ENCODE peak calls at places on chromosomes 5 and 9, in ten cellular contexts. L is A549, W is lower leg skin, K is psoas muscle, R is PC-9, M is HCT116, Q is GM23338, E is prostate gland, O is GM23248, N is dorsolateral prefrontal cortex. C is an unnamed sample.

GRCh38 chr9:2260401-2261306 is 245.5 kb downstream of the SMARCA2 start:
- DNase-seq in M (peak), E (no peak), R (peak), N (no peak), Q (no peak), K (no peak), W (no peak), L (peak), O (peak), C (peak)

GRCh38 chr9:82600536-82601271 is 462.2 kb downstream of the RASEF start:
- DNase-seq in M (no peak), L (no peak), W (no peak), R (no peak), N (no peak), E (no peak), O (no peak), K (no peak), Q (no peak), C (no peak)

GRCh38 chr5:1420211-1421195 is 24.7 kb downstream of the SLC6A3 start:
- DNase-seq in E (no peak), M (no peak), W (no peak), Q (no peak), L (no peak), O (peak), N (no peak), R (no peak), K (peak), C (peak)

GRCh38 chr9:69932901-69933300 is 110.7 kb upstream of the MAMDC2 start:
- DNase-seq in O (peak), N (no peak), W (no peak), M (peak), R (no peak), K (no peak), Q (peak), L (peak), E (no peak), C (peak)

GRCh38 chr5:2557435-2557834 is 194.0 kb downstream of the IRX2 start:
- DNase-seq in Q (no peak), N (no peak), W (no peak), O (no peak), E (no peak), K (no peak), R (no peak), M (no peak), L (no peak), C (no peak)

GRCh38 chr5:14109041-14109747 is 33.9 kb upstream of the TRIO start:
- DNase-seq in K (peak), W (peak), E (no peak), L (no peak), M (no peak), N (no peak), O (peak), Q (no peak), R (no peak), C (peak)

GRCh38 chr5:80189201-80189600 is 66.6 kb downstream of the SERINC5 start:
- DNase-seq in O (no peak), N (no peak), K (no peak), R (no peak), E (no peak), M (no peak), W (no peak), L (no peak), Q (peak), C (no peak)

GRCh38 chr5:492314-492893 is 31.8 kb downstream of the SLC9A3 start:
- DNase-seq in W (no peak), N (no peak), M (no peak), R (no peak), L (no peak), E (no peak), Q (no peak), O (no peak), K (no peak), C (no peak)

GRCh38 chr5:132074091-132074771 is 642 bp downstream of the CSF2 start:
- DNase-seq in L (no peak), W (no peak), E (no peak), Q (no peak), O (no peak), N (no peak), R (no peak), K (no peak), M (no peak), C (no peak)

GRCh38 chr9:124079176-124079925 is 67.8 kb downstream of the LHX2 start:
- DNase-seq in Q (peak), W (no peak), E (no peak), L (no peak), R (peak), N (peak), K (peak), O (peak), M (no peak), C (peak)

GRCh38 chr9:105979359-105979758 is 285.0 kb downstream of the TMEM38B start:
- DNase-seq in R (no peak), K (no peak), E (no peak), Q (no peak), M (no peak), N (no peak), L (no peak), O (no peak), W (no peak), C (no peak)

GRCh38 chr5:134510970-134511795 is 14.3 kb upstream of the JADE2 start:
- DNase-seq in O (peak), M (no peak), K (no peak), N (no peak), L (no peak), W (no peak), R (peak), Q (peak), E (no peak), C (peak)

GRCh38 chr5:111961867-111962266 is 204.9 kb upstream of the NREP start:
- DNase-seq in K (no peak), E (no peak), O (peak), W (no peak), R (no peak), N (no peak), Q (no peak), L (no peak), M (no peak), C (peak)

GRCh38 chr5:76469656-76470290 is 66.7 kb downstream of the IQGAP2 start:
- DNase-seq in R (no peak), O (no peak), N (no peak), K (no peak), E (no peak), L (no peak), W (no peak), Q (no peak), M (no peak), C (no peak)

GRCh38 chr5:113574417-113574816 is 60.9 kb downstream of the YTHDC2 start:
- DNase-seq in W (no peak), N (no peak), M (no peak), Q (no peak), L (no peak), R (no peak), K (no peak), O (peak), E (no peak), C (peak)

GRCh38 chr5:21806943-21807342 is 1046.2 kb downstream of the CDH12 start:
- DNase-seq in K (no peak), M (no peak), Q (no peak), W (no peak), E (no peak), L (no peak), N (no peak), R (no peak), O (peak), C (peak)

GRCh38 chr5:75616961-75617660 is 5.9 kb downstream of the ANKDD1B start:
- DNase-seq in R (no peak), W (no peak), L (no peak), K (no peak), O (no peak), N (no peak), E (peak), M (no peak), Q (no peak), C (peak)

GRCh38 chr5:62149894-62150293 is 156.1 kb upstream of the KIF2A start:
- DNase-seq in R (no peak), W (no peak), M (no peak), O (no peak), L (no peak), E (no peak), N (no peak), K (no peak), Q (no peak), C (no peak)

GRCh38 chr9:133375116-133375723 is 640 bp downstream of the SURF4 start:
- DNase-seq in E (peak), M (no peak), L (peak), Q (peak), K (no peak), O (peak), R (peak), W (no peak), N (no peak), C (peak)

GRCh38 chr5:127203818-127204217 is 86.8 kb upstream of the MEGF10 start:
- DNase-seq in R (peak), M (peak), Q (no peak), W (no peak), N (no peak), E (no peak), K (no peak), O (peak), L (no peak), C (peak)

GRCh38 chr5:93349613-93350012 is 231.4 kb downstream of the NR2F1-AS1 start:
- DNase-seq in E (no peak), Q (no peak), M (no peak), W (no peak), R (peak), L (no peak), N (no peak), K (no peak), O (peak), C (peak)

GRCh38 chr5:61280766-61281427 is 51.2 kb upstream of the ZSWIM6 start:
- DNase-seq in N (no peak), Q (no peak), R (no peak), M (no peak), O (no peak), L (no peak), W (no peak), K (no peak), E (peak), C (peak)

GRCh38 chr5:134555223-134555790 is 29.8 kb downstream of the JADE2 start:
- DNase-seq in Q (no peak), K (no peak), N (no peak), M (no peak), E (no peak), L (no peak), R (no peak), O (peak), W (no peak), C (no peak)

GRCh38 chr5:125269926-125270325 is 523.5 kb upstream of the ZNF608 start:
- DNase-seq in E (no peak), Q (no peak), O (no peak), N (no peak), W (no peak), L (no peak), R (peak), K (no peak), M (no peak), C (no peak)

GRCh38 chr9:18806277-18806676 is 226.7 kb downstream of the SAXO1 start:
- DNase-seq in O (no peak), L (no peak), N (no peak), W (no peak), M (no peak), Q (no peak), K (no peak), E (no peak), R (no peak), C (no peak)

GRCh38 chr9:12790026-12790425 is 15.2 kb downstream of the LURAP1L start:
- DNase-seq in W (no peak), M (no peak), K (no peak), L (no peak), Q (no peak), O (peak), E (no peak), R (no peak), N (no peak), C (no peak)

GRCh38 chr5:83927140-83927733 is 206.6 kb upstream of the HAPLN1 start:
- DNase-seq in L (peak), R (no peak), O (peak), E (peak), W (peak), Q (peak), M (peak), K (peak), N (peak), C (peak)

GRCh38 chr9:25964239-25964638 is 286.0 kb upstream of the TUSC1 start:
- DNase-seq in L (peak), W (no peak), O (peak), K (no peak), M (peak), R (peak), N (no peak), E (peak), Q (peak), C (peak)

GRCh38 chr5:123719004-123719403 is 207.0 kb downstream of the CSNK1G3 start:
- DNase-seq in E (no peak), R (no peak), K (no peak), O (peak), W (no peak), M (no peak), L (no peak), Q (peak), N (no peak), C (peak)

GRCh38 chr5:40021007-40021406 is 596.2 kb upstream of the DAB2 start:
- DNase-seq in M (no peak), N (no peak), R (no peak), O (no peak), E (no peak), W (no peak), K (no peak), Q (no peak), L (no peak), C (peak)

GRCh38 chr5:124341066-124341943 is 405.1 kb downstream of the ZNF608 start:
- DNase-seq in M (no peak), K (no peak), L (no peak), W (peak), R (no peak), N (no peak), Q (no peak), O (no peak), E (no peak), C (peak)

GRCh38 chr5:157100140-157100679 is 8.6 kb downstream of the HAVCR2 start:
- DNase-seq in O (peak), M (no peak), Q (no peak), L (no peak), K (no peak), R (peak), N (no peak), W (no peak), E (no peak), C (peak)

GRCh38 chr9:76441551-76442322 is 17.2 kb upstream of the GCNT1 start:
- DNase-seq in W (no peak), O (peak), E (no peak), Q (no peak), K (no peak), N (no peak), R (peak), L (no peak), M (no peak), C (peak)

GRCh38 chr5:34511915-34512314 is 144.2 kb upstream of the RAI14 start:
- DNase-seq in W (no peak), O (no peak), E (peak), N (no peak), R (no peak), L (no peak), Q (no peak), K (no peak), M (no peak), C (peak)

GRCh38 chr9:137046094-137046787 is at the start of gene NPDC1:
- DNase-seq in W (no peak), M (peak), O (peak), R (peak), L (peak), K (peak), N (peak), Q (peak), E (peak), C (peak)

GRCh38 chr5:167819406-167819805 is 472.0 kb upstream of the WWC1 start:
- DNase-seq in L (no peak), R (no peak), M (no peak), E (no peak), O (no peak), K (no peak), W (no peak), N (no peak), Q (no peak), C (no peak)

GRCh38 chr9:129584136-129584535 is 36.8 kb downstream of the C9orf50 start:
- DNase-seq in K (peak), R (peak), W (peak), Q (peak), E (peak), O (peak), N (peak), M (peak), L (peak), C (peak)

GRCh38 chr9:136255166-136255538 is 9.5 kb upstream of the QSOX2 start:
- DNase-seq in O (peak), E (no peak), K (peak), Q (no peak), M (no peak), L (no peak), N (no peak), R (no peak), W (no peak), C (peak)

GRCh38 chr9:4259489-4259888 is 40.4 kb downstream of the GLIS3 start:
- DNase-seq in L (no peak), M (no peak), O (no peak), W (no peak), N (no peak), E (no peak), K (no peak), Q (no peak), R (no peak), C (no peak)

GRCh38 chr5:72847989-72848473 is 31.6 kb downstream of the TNPO1 start:
- DNase-seq in K (peak), E (peak), M (peak), O (peak), W (peak), Q (peak), L (peak), N (peak), R (peak), C (peak)

GRCh38 chr5:72852356-72852755 is 35.9 kb downstream of the TNPO1 start:
- DNase-seq in R (no peak), M (no peak), W (no peak), N (no peak), K (no peak), L (no peak), Q (no peak), O (no peak), E (no peak), C (no peak)

GRCh38 chr5:72849546-72849945 is 33.1 kb downstream of the TNPO1 start:
- DNase-seq in N (no peak), Q (no peak), O (peak), K (no peak), M (no peak), W (no peak), R (no peak), L (no peak), E (no peak), C (no peak)

GRCh38 chr5:72848474-72849428 is 32.3 kb downstream of the TNPO1 start:
- DNase-seq in M (no peak), E (peak), R (no peak), W (peak), K (peak), N (peak), Q (peak), L (peak), O (peak), C (peak)

GRCh38 chr5:72850113-72850512 is 33.7 kb downstream of the TNPO1 start:
- DNase-seq in L (no peak), O (no peak), Q (no peak), M (no peak), K (no peak), R (no peak), N (no peak), W (no peak), E (no peak), C (no peak)
- H3K4me3 ChIP-seq in L (peak), O (peak), Q (peak), M (no peak), K (peak), R (peak), N (peak), W (no peak), E (no peak), C (peak)

DNA sequence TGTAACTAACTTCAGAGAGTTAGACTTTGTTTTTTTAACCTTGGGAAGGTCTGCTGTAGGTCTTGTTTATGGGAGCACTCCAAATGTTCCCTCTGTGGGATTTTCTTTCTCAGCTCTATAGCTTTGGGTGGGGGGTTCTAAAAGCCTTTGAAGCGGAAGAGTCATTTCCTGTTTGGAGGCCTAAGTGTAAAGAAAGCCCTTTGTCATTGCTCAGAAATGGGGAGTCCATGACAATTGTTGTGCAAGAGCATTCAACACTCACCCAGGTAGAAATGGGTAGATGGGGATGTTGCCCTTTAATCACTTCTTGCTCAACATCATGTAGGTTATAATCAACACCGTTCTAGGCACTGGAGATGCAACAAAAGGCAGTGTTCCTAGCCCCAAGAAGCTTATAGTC is 30.3 kb upstream of the MAST4 start:
- DNase-seq in O (no peak), N (no peak), R (no peak), M (no peak), W (no peak), L (no peak), K (no peak), E (no peak), Q (peak), C (no peak)
- H3K4me3 ChIP-seq in O (no peak), N (no peak), R (no peak), M (no peak), W (no peak), L (no peak), K (no peak), E (no peak), Q (no peak), C (no peak)

GRCh38 chr5:104178066-104178465 is 615.5 kb upstream of the NUDT12 start:
- DNase-seq in W (no peak), K (no peak), M (no peak), N (no peak), E (no peak), O (no peak), L (no peak), Q (no peak), R (no peak), C (no peak)
- H3K4me3 ChIP-seq in W (no peak), K (no peak), M (no peak), N (no peak), E (no peak), O (no peak), L (no peak), Q (no peak), R (no peak), C (no peak)

GRCh38 chr5:72622152-72622760 is 115.0 kb upstream of the ZNF366 start:
- DNase-seq in L (no peak), N (no peak), O (no peak), Q (no peak), E (no peak), K (no peak), M (no peak), W (no peak), R (no peak), C (no peak)

GRCh38 chr5:72621576-72621975 is 114.4 kb upstream of the ZNF366 start:
- DNase-seq in K (no peak), M (no peak), O (peak), E (no peak), L (no peak), R (no peak), W (no peak), Q (no peak), N (no peak), C (no peak)

GRCh38 chr5:72618699-72619098 is 111.5 kb upstream of the ZNF366 start:
- DNase-seq in L (no peak), O (peak), E (no peak), R (no peak), N (no peak), W (no peak), Q (no peak), K (no peak), M (no peak), C (peak)

GRCh38 chr5:72619677-72620076 is 112.5 kb upstream of the ZNF366 start:
- DNase-seq in E (no peak), N (no peak), Q (no peak), K (no peak), M (no peak), L (no peak), O (no peak), R (no peak), W (no peak), C (no peak)

GRCh38 chr5:72619251-72619650 is 112.0 kb upstream of the ZNF366 start:
- DNase-seq in O (no peak), N (no peak), K (no peak), W (no peak), M (no peak), E (no peak), R (no peak), Q (peak), L (no peak), C (no peak)
- H3K4me3 ChIP-seq in O (no peak), N (no peak), K (no peak), W (no peak), M (no peak), E (no peak), R (no peak), Q (no peak), L (no peak), C (no peak)

GRCh38 chr5:15621094-15621493 is 121.1 kb downstream of the FBXL7 start:
- DNase-seq in L (no peak), R (no peak), K (no peak), Q (no peak), O (peak), W (no peak), N (no peak), E (no peak), M (no peak), C (no peak)
- H3K4me3 ChIP-seq in L (no peak), R (no peak), K (no peak), Q (no peak), O (peak), W (no peak), N (no peak), E (no peak), M (no peak), C (no peak)

GRCh38 chr9:131282175-131282574 is 5.9 kb upstream of the FAM78A start:
- DNase-seq in N (no peak), O (no peak), E (no peak), R (no peak), M (no peak), W (no peak), L (no peak), K (no peak), Q (no peak), C (no peak)

GRCh38 chr9:131284856-131285255 is 4.7 kb upstream of the PLPP7 start:
- DNase-seq in R (no peak), O (no peak), L (no peak), M (no peak), E (no peak), K (no peak), Q (no peak), N (no peak), W (no peak), C (no peak)

GRCh38 chr9:131280660-131281059 is 4.3 kb upstream of the FAM78A start:
- DNase-seq in K (no peak), O (no peak), Q (no peak), M (no peak), E (no peak), L (no peak), N (no peak), R (no peak), W (no peak), C (no peak)

GRCh38 chr9:131281119-131281965 is 5.0 kb upstream of the FAM78A start:
- DNase-seq in L (no peak), O (no peak), M (no peak), R (no peak), E (no peak), W (no peak), Q (peak), K (no peak), N (no peak), C (no peak)

GRCh38 chr9:131282688-131283422 is 6.5 kb upstream of the FAM78A start:
- DNase-seq in R (no peak), L (no peak), M (no peak), W (no peak), O (peak), K (peak), N (no peak), E (no peak), Q (peak), C (peak)
- H3K4me3 ChIP-seq in R (no peak), L (peak), M (no peak), W (no peak), O (peak), K (peak), N (peak), E (no peak), Q (peak), C (no peak)